ENCODE peak calls at places on chromosomes 7 and 10, in eight cellular contexts. One of them, this sample, is unnamed.

GRCh38 chr10:77746313-77746712 is 108.7 kb upstream of the KCNMA1 start:
- DNase-seq in CD4-positive, alpha-beta memory T cell: no peak
- DNase-seq in ecto neural progenitor cell: no peak
- DNase-seq in HuH-7.5: no peak
- DNase-seq in nephron progenitor cell: no peak
- DNase-seq in stimulated activated CD4-positive, alpha-beta T cell treated with anti-CD3 and anti-CD28 coated beads, Interleukin-15, amount 100 ng/mL, for 1 hour: no peak
- DNase-seq in T-helper 1 cell: no peak
- DNase-seq in iris pigment epithelial cell: peak; percentile 85
- DNase-seq in this sample: no peak

GRCh38 chr7:47778153-47778661 is 170.1 kb downstream of the PKD1L1 start:
- DNase-seq in CD4-positive, alpha-beta memory T cell: no peak
- DNase-seq in ecto neural progenitor cell: no peak
- DNase-seq in HuH-7.5: no peak
- DNase-seq in nephron progenitor cell: no peak
- DNase-seq in stimulated activated CD4-positive, alpha-beta T cell treated with anti-CD3 and anti-CD28 coated beads, Interleukin-15, amount 100 ng/mL, for 1 hour: no peak
- DNase-seq in T-helper 1 cell: no peak
- DNase-seq in iris pigment epithelial cell: no peak
- DNase-seq in this sample: no peak

GRCh38 chr10:69847883-69848282 is 46.2 kb downstream of the COL13A1 start:
- DNase-seq in CD4-positive, alpha-beta memory T cell: no peak
- DNase-seq in ecto neural progenitor cell: no peak
- DNase-seq in HuH-7.5: no peak
- DNase-seq in nephron progenitor cell: no peak
- DNase-seq in stimulated activated CD4-positive, alpha-beta T cell treated with anti-CD3 and anti-CD28 coated beads, Interleukin-15, amount 100 ng/mL, for 1 hour: no peak
- DNase-seq in T-helper 1 cell: no peak
- DNase-seq in iris pigment epithelial cell: no peak
- DNase-seq in this sample: no peak

GRCh38 chr10:3838723-3839437 is 53.9 kb upstream of the KLF6 start:
- DNase-seq in CD4-positive, alpha-beta memory T cell: no peak
- DNase-seq in ecto neural progenitor cell: no peak
- DNase-seq in HuH-7.5: no peak
- DNase-seq in nephron progenitor cell: no peak
- DNase-seq in stimulated activated CD4-positive, alpha-beta T cell treated with anti-CD3 and anti-CD28 coated beads, Interleukin-15, amount 100 ng/mL, for 1 hour: no peak
- DNase-seq in T-helper 1 cell: no peak
- DNase-seq in iris pigment epithelial cell: peak; percentile 44
- DNase-seq in this sample: no peak

GRCh38 chr10:86918022-86918471 is 39.4 kb downstream of the MMRN2 start:
- DNase-seq in CD4-positive, alpha-beta memory T cell: no peak
- DNase-seq in ecto neural progenitor cell: no peak
- DNase-seq in HuH-7.5: no peak
- DNase-seq in nephron progenitor cell: no peak
- DNase-seq in stimulated activated CD4-positive, alpha-beta T cell treated with anti-CD3 and anti-CD28 coated beads, Interleukin-15, amount 100 ng/mL, for 1 hour: no peak
- DNase-seq in T-helper 1 cell: no peak
- DNase-seq in iris pigment epithelial cell: peak; percentile 68
- DNase-seq in this sample: no peak

GRCh38 chr7:137958593-137959431 is 43.1 kb downstream of the CREB3L2 start:
- DNase-seq in CD4-positive, alpha-beta memory T cell: no peak
- DNase-seq in ecto neural progenitor cell: no peak
- DNase-seq in HuH-7.5: no peak
- DNase-seq in nephron progenitor cell: no peak
- DNase-seq in stimulated activated CD4-positive, alpha-beta T cell treated with anti-CD3 and anti-CD28 coated beads, Interleukin-15, amount 100 ng/mL, for 1 hour: no peak
- DNase-seq in T-helper 1 cell: no peak
- DNase-seq in iris pigment epithelial cell: no peak
- DNase-seq in this sample: peak; percentile 33

GRCh38 chr10:32132357-32132756 is 76.1 kb upstream of the KIF5B start:
- DNase-seq in CD4-positive, alpha-beta memory T cell: no peak
- DNase-seq in ecto neural progenitor cell: no peak
- DNase-seq in HuH-7.5: no peak
- DNase-seq in nephron progenitor cell: peak; percentile 14
- DNase-seq in stimulated activated CD4-positive, alpha-beta T cell treated with anti-CD3 and anti-CD28 coated beads, Interleukin-15, amount 100 ng/mL, for 1 hour: no peak
- DNase-seq in T-helper 1 cell: no peak
- DNase-seq in iris pigment epithelial cell: no peak
- DNase-seq in this sample: no peak

GRCh38 chr7:151503902-151504714 is 15.6 kb downstream of the RHEB start:
- DNase-seq in CD4-positive, alpha-beta memory T cell: no peak
- DNase-seq in ecto neural progenitor cell: no peak
- DNase-seq in HuH-7.5: no peak
- DNase-seq in nephron progenitor cell: no peak
- DNase-seq in stimulated activated CD4-positive, alpha-beta T cell treated with anti-CD3 and anti-CD28 coated beads, Interleukin-15, amount 100 ng/mL, for 1 hour: no peak
- DNase-seq in T-helper 1 cell: no peak
- DNase-seq in iris pigment epithelial cell: peak; percentile 94
- DNase-seq in this sample: no peak

GRCh38 chr10:128287099-128287498 is 160.9 kb upstream of the MKI67 start:
- DNase-seq in CD4-positive, alpha-beta memory T cell: no peak
- DNase-seq in ecto neural progenitor cell: no peak
- DNase-seq in HuH-7.5: no peak
- DNase-seq in nephron progenitor cell: no peak
- DNase-seq in stimulated activated CD4-positive, alpha-beta T cell treated with anti-CD3 and anti-CD28 coated beads, Interleukin-15, amount 100 ng/mL, for 1 hour: no peak
- DNase-seq in T-helper 1 cell: no peak
- DNase-seq in iris pigment epithelial cell: no peak
- DNase-seq in this sample: no peak

GRCh38 chr7:132073920-132074589 is 502.2 kb downstream of the PLXNA4 start:
- DNase-seq in CD4-positive, alpha-beta memory T cell: no peak
- DNase-seq in ecto neural progenitor cell: no peak
- DNase-seq in HuH-7.5: no peak
- DNase-seq in nephron progenitor cell: no peak
- DNase-seq in stimulated activated CD4-positive, alpha-beta T cell treated with anti-CD3 and anti-CD28 coated beads, Interleukin-15, amount 100 ng/mL, for 1 hour: no peak
- DNase-seq in T-helper 1 cell: no peak
- DNase-seq in iris pigment epithelial cell: no peak
- DNase-seq in this sample: no peak

GRCh38 chr10:92969151-92969550 is 91.4 kb upstream of the CYP26C1 start:
- DNase-seq in CD4-positive, alpha-beta memory T cell: no peak
- DNase-seq in ecto neural progenitor cell: no peak
- DNase-seq in HuH-7.5: no peak
- DNase-seq in nephron progenitor cell: no peak
- DNase-seq in stimulated activated CD4-positive, alpha-beta T cell treated with anti-CD3 and anti-CD28 coated beads, Interleukin-15, amount 100 ng/mL, for 1 hour: no peak
- DNase-seq in T-helper 1 cell: no peak
- DNase-seq in iris pigment epithelial cell: peak; percentile 28
- DNase-seq in this sample: no peak

GRCh38 chr7:20216637-20217036 is 547 bp downstream of the MACC1 start:
- DNase-seq in CD4-positive, alpha-beta memory T cell: no peak
- DNase-seq in ecto neural progenitor cell: no peak
- DNase-seq in HuH-7.5: no peak
- DNase-seq in nephron progenitor cell: no peak
- DNase-seq in stimulated activated CD4-positive, alpha-beta T cell treated with anti-CD3 and anti-CD28 coated beads, Interleukin-15, amount 100 ng/mL, for 1 hour: no peak
- DNase-seq in T-helper 1 cell: no peak
- DNase-seq in iris pigment epithelial cell: no peak
- DNase-seq in this sample: no peak

GRCh38 chr10:86594535-86594934 is 59.8 kb upstream of the OPN4 start:
- DNase-seq in CD4-positive, alpha-beta memory T cell: no peak
- DNase-seq in ecto neural progenitor cell: no peak
- DNase-seq in HuH-7.5: no peak
- DNase-seq in nephron progenitor cell: no peak
- DNase-seq in stimulated activated CD4-positive, alpha-beta T cell treated with anti-CD3 and anti-CD28 coated beads, Interleukin-15, amount 100 ng/mL, for 1 hour: no peak
- DNase-seq in T-helper 1 cell: no peak
- DNase-seq in iris pigment epithelial cell: peak; percentile 60
- DNase-seq in this sample: no peak

GRCh38 chr7:150412016-150412415 is 32.9 kb downstream of the ZNF775 start:
- DNase-seq in CD4-positive, alpha-beta memory T cell: no peak
- DNase-seq in ecto neural progenitor cell: no peak
- DNase-seq in HuH-7.5: no peak
- DNase-seq in nephron progenitor cell: no peak
- DNase-seq in stimulated activated CD4-positive, alpha-beta T cell treated with anti-CD3 and anti-CD28 coated beads, Interleukin-15, amount 100 ng/mL, for 1 hour: no peak
- DNase-seq in T-helper 1 cell: no peak
- DNase-seq in iris pigment epithelial cell: no peak
- DNase-seq in this sample: no peak

GRCh38 chr10:21497177-21497807 is 28.2 kb downstream of the SKIDA1 start:
- DNase-seq in CD4-positive, alpha-beta memory T cell: no peak
- DNase-seq in ecto neural progenitor cell: peak; percentile 79
- DNase-seq in HuH-7.5: peak; percentile 94
- DNase-seq in nephron progenitor cell: peak; percentile 77
- DNase-seq in stimulated activated CD4-positive, alpha-beta T cell treated with anti-CD3 and anti-CD28 coated beads, Interleukin-15, amount 100 ng/mL, for 1 hour: no peak
- DNase-seq in T-helper 1 cell: no peak
- DNase-seq in iris pigment epithelial cell: peak; percentile 61
- DNase-seq in this sample: peak; percentile 59

GRCh38 chr10:5538446-5538845 is 13.7 kb downstream of the CALML3 start:
- DNase-seq in CD4-positive, alpha-beta memory T cell: no peak
- DNase-seq in ecto neural progenitor cell: no peak
- DNase-seq in HuH-7.5: no peak
- DNase-seq in nephron progenitor cell: no peak
- DNase-seq in stimulated activated CD4-positive, alpha-beta T cell treated with anti-CD3 and anti-CD28 coated beads, Interleukin-15, amount 100 ng/mL, for 1 hour: no peak
- DNase-seq in T-helper 1 cell: no peak
- DNase-seq in iris pigment epithelial cell: peak; percentile 61
- DNase-seq in this sample: no peak

GRCh38 chr10:102167861-102168260 is 15.7 kb downstream of the NOLC1 start:
- DNase-seq in CD4-positive, alpha-beta memory T cell: no peak
- DNase-seq in ecto neural progenitor cell: no peak
- DNase-seq in HuH-7.5: no peak
- DNase-seq in nephron progenitor cell: no peak
- DNase-seq in stimulated activated CD4-positive, alpha-beta T cell treated with anti-CD3 and anti-CD28 coated beads, Interleukin-15, amount 100 ng/mL, for 1 hour: no peak
- DNase-seq in T-helper 1 cell: no peak
- DNase-seq in iris pigment epithelial cell: no peak
- DNase-seq in this sample: no peak

GRCh38 chr10:24465899-24466615 is 257.1 kb downstream of the KIAA1217 start:
- DNase-seq in CD4-positive, alpha-beta memory T cell: peak; percentile 20
- DNase-seq in ecto neural progenitor cell: no peak
- DNase-seq in HuH-7.5: peak; percentile 42
- DNase-seq in nephron progenitor cell: no peak
- DNase-seq in stimulated activated CD4-positive, alpha-beta T cell treated with anti-CD3 and anti-CD28 coated beads, Interleukin-15, amount 100 ng/mL, for 1 hour: no peak
- DNase-seq in T-helper 1 cell: no peak
- DNase-seq in iris pigment epithelial cell: peak; percentile 98
- DNase-seq in this sample: peak; percentile 56

GRCh38 chr7:150988230-150989226 is 2.3 kb upstream of the NOS3 start:
- DNase-seq in CD4-positive, alpha-beta memory T cell: peak; percentile 72
- DNase-seq in ecto neural progenitor cell: peak; percentile 89
- DNase-seq in HuH-7.5: peak; percentile 85
- DNase-seq in nephron progenitor cell: peak; percentile 91
- DNase-seq in stimulated activated CD4-positive, alpha-beta T cell treated with anti-CD3 and anti-CD28 coated beads, Interleukin-15, amount 100 ng/mL, for 1 hour: no peak
- DNase-seq in T-helper 1 cell: peak; percentile 56
- DNase-seq in iris pigment epithelial cell: no peak
- DNase-seq in this sample: peak; percentile 67

This sample was measured in GDM1.